ENCODE peak calls at places on chromosomes 7 and 10, in ten cellular contexts. R is sciatic nerve, Q is left lung, G is GM04503, K is RWPE1, E is ureter, N is D341Med, V is memory B cell, C is HCT116, O is astrocyte of the cerebellum. L is an unnamed sample.

GRCh38 chr10:78250313-78251040 is 216.8 kb downstream of the RPS24 start:
- DNase-seq in C (no peak), R (no peak), K (no peak), V (no peak), Q (no peak), N (no peak), G (no peak), E (no peak), O (no peak), L (no peak)

GRCh38 chr10:124612611-124613498 is 131.3 kb downstream of the FAM53B start:
- DNase-seq in G (no peak), Q (no peak), O (no peak), V (no peak), N (no peak), R (no peak), E (no peak), C (peak), K (no peak), L (no peak)

GRCh38 chr10:34522542-34522941 is 292.6 kb downstream of the PARD3 start:
- DNase-seq in Q (no peak), G (no peak), E (no peak), R (no peak), N (no peak), O (no peak), V (no peak), K (no peak), C (no peak), L (no peak)

GRCh38 chr10:15427836-15428414 is 56.8 kb upstream of the FAM171A1 start:
- DNase-seq in Q (no peak), K (no peak), V (no peak), G (peak), E (no peak), C (peak), O (peak), R (no peak), N (no peak), L (peak)

GRCh38 chr10:99996934-99997648 is 12.7 kb downstream of the DNMBP start:
- DNase-seq in Q (no peak), N (no peak), V (no peak), R (no peak), K (no peak), E (no peak), G (no peak), O (no peak), C (no peak), L (no peak)

GRCh38 chr10:12396093-12396492 is 46.7 kb downstream of the CAMK1D start:
- DNase-seq in O (no peak), C (no peak), N (no peak), R (no peak), K (no peak), G (no peak), Q (no peak), E (peak), V (no peak), L (no peak)

GRCh38 chr10:51327432-51327831 is 253.1 kb downstream of the PRKG1 start:
- DNase-seq in V (no peak), O (no peak), R (no peak), N (no peak), Q (no peak), G (no peak), E (no peak), K (no peak), C (no peak), L (no peak)

GRCh38 chr7:31495653-31496052 is 18.2 kb upstream of the ITPRID1 start:
- DNase-seq in C (no peak), G (no peak), N (no peak), V (no peak), E (no peak), O (no peak), R (no peak), K (no peak), Q (no peak), L (no peak)

GRCh38 chr7:124033093-124033806 is 383 bp upstream of the TMEM229A start:
- DNase-seq in E (peak), C (no peak), R (peak), O (no peak), Q (peak), K (no peak), V (no peak), N (peak), G (no peak), L (no peak)

GRCh38 chr10:129784286-129784685 is 179.8 kb downstream of the EBF3 start:
- DNase-seq in N (no peak), V (no peak), O (no peak), C (no peak), Q (peak), G (no peak), E (no peak), R (no peak), K (no peak), L (no peak)

GRCh38 chr10:71225291-71226058 is 13.1 kb downstream of the UNC5B start:
- DNase-seq in E (no peak), Q (no peak), G (no peak), K (no peak), R (peak), V (no peak), N (peak), C (no peak), O (no peak), L (no peak)

GRCh38 chr7:136513744-136514143 is 354.7 kb upstream of the CHRM2 start:
- DNase-seq in Q (no peak), E (no peak), C (no peak), K (no peak), N (peak), O (no peak), R (no peak), G (no peak), V (no peak), L (no peak)

GRCh38 chr10:36224431-36224985 is 582.4 kb upstream of the FZD8 start:
- DNase-seq in K (no peak), Q (no peak), V (no peak), E (no peak), C (no peak), N (no peak), G (peak), R (no peak), O (no peak), L (no peak)

GRCh38 chr7:146150153-146150552 is 33.6 kb downstream of the CNTNAP2 start:
- DNase-seq in O (no peak), E (no peak), N (no peak), Q (no peak), G (no peak), C (no peak), R (no peak), V (no peak), K (no peak), L (peak)

GRCh38 chr7:93544686-93545085 is 29.8 kb downstream of the CALCR start:
- DNase-seq in V (no peak), O (peak), E (no peak), C (no peak), Q (no peak), K (no peak), N (no peak), R (no peak), G (no peak), L (no peak)

GRCh38 chr10:71079761-71080380 is 132.5 kb upstream of the UNC5B start:
- DNase-seq in C (no peak), O (no peak), V (no peak), Q (peak), G (no peak), R (peak), K (no peak), N (peak), E (peak), L (no peak)

GRCh38 chr7:157751951-157752673 is 415.3 kb downstream of the DNAJB6 start:
- DNase-seq in Q (peak), R (peak), E (no peak), C (no peak), V (no peak), K (no peak), N (no peak), O (no peak), G (no peak), L (no peak)

GRCh38 chr7:47956220-47956619 is 8.0 kb upstream of the PKD1L1 start:
- DNase-seq in Q (no peak), V (no peak), K (no peak), N (no peak), E (no peak), C (no peak), G (no peak), R (no peak), O (no peak), L (no peak)

GRCh38 chr7:51459809-51460208 is 143.2 kb upstream of the COBL start:
- DNase-seq in Q (no peak), K (no peak), C (no peak), G (no peak), R (no peak), O (no peak), V (no peak), N (no peak), E (no peak), L (no peak)

GRCh38 chr10:9545073-9545472 is 1472.6 kb upstream of the CELF2 start:
- DNase-seq in K (no peak), Q (no peak), O (no peak), G (no peak), E (no peak), V (no peak), C (no peak), N (no peak), R (no peak), L (no peak)

GRCh38 chr7:43735403-43735801 is 6.1 kb upstream of the COA1 start:
- DNase-seq in C (no peak), G (no peak), N (no peak), E (no peak), O (no peak), R (no peak), V (no peak), K (no peak), Q (no peak), L (no peak)

L was measured in AG09309.